ENCODE peak calls at places on chromosomes 13 and 19, in four cellular contexts. S, Y, K and F are unnamed samples.

GRCh38 chr19:39599116-39599515 is 3.2 kb upstream of the LGALS13 start:
- DNase-seq in K (no peak), Y (peak; percentile 7), S (no peak), F (no peak)

GRCh38 chr19:38527466-38528136 is 90.2 kb downstream of the MAP4K1 start:
- DNase-seq in S (no peak), Y (no peak), K (no peak), F (no peak)

GRCh38 chr13:20475927-20476691 is 49.5 kb downstream of the CRYL1 start:
- DNase-seq in Y (peak; percentile 90), S (no peak), K (no peak), F (no peak)

GRCh38 chr13:72230131-72230530 is 363.1 kb upstream of the DACH1 start:
- DNase-seq in K (no peak), S (no peak), Y (no peak), F (no peak)

GRCh38 chr19:58554494-58555368 is at the start of gene CHMP2A:
- DNase-seq in S (peak; percentile 99), Y (peak; percentile 93), K (peak; percentile 99), F (peak; percentile 100)

GRCh38 chr13:31747271-31747670 is 7.9 kb downstream of the RXFP2 start:
- DNase-seq in Y (no peak), K (no peak), S (no peak), F (no peak)

GRCh38 chr13:45728759-45729158 is 26.6 kb downstream of the CBY2 start:
- DNase-seq in K (no peak), S (no peak), Y (no peak), F (no peak)

GRCh38 chr13:34108396-34108795 is 290.4 kb downstream of the RFC3 start:
- DNase-seq in Y (no peak), K (no peak), S (no peak), F (no peak)

GRCh38 chr13:43227721-43228120 is 204.3 kb downstream of the DNAJC15 start:
- DNase-seq in S (no peak), Y (no peak), K (peak; percentile 44), F (no peak)

GRCh38 chr19:41530761-41531301 is 45.1 kb upstream of the CEACAM21 start:
- DNase-seq in Y (peak; percentile 66), K (no peak), S (no peak), F (no peak)

GRCh38 chr13:111217661-111218060 is 102.6 kb downstream of the ARHGEF7 start:
- DNase-seq in Y (no peak), S (no peak), K (no peak), F (no peak)

GRCh38 chr13:20132052-20132634 is 28.7 kb downstream of the GJA3 start:
- DNase-seq in S (no peak), Y (no peak), K (no peak), F (no peak)

GRCh38 chr19:29665826-29666633 is 769 bp downstream of the PLEKHF1 start:
- DNase-seq in Y (no peak), K (no peak), S (peak; percentile 76), F (peak; percentile 90)

DNA sequence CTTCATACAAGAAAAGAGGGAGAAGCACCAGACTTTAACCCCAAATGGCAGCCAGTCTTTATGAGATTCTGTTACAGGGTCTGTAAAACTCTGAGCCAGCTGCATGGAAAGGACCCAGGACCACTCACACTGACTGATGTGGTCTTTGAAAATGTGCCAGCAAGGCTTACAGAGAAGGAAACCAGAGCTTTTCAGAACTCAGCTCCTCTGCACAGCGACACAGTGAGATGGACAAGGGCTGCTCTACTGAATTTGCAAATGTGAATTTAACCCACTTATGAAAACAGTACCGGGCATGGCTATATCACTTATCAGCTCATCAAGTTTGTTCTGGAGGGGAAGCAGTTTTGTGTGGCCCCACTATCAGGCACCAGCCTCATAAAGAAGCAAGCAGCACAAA is 98.8 kb upstream of the SERP2 start:
- DNase-seq in S (no peak), K (no peak), Y (no peak), F (no peak)
- H3K4me3 ChIP-seq in S (peak overlapping the region; percentile 26), K (no peak overlapping the region), Y (peak overlapping the region; percentile 49), F (no peak overlapping the region)

DNA sequence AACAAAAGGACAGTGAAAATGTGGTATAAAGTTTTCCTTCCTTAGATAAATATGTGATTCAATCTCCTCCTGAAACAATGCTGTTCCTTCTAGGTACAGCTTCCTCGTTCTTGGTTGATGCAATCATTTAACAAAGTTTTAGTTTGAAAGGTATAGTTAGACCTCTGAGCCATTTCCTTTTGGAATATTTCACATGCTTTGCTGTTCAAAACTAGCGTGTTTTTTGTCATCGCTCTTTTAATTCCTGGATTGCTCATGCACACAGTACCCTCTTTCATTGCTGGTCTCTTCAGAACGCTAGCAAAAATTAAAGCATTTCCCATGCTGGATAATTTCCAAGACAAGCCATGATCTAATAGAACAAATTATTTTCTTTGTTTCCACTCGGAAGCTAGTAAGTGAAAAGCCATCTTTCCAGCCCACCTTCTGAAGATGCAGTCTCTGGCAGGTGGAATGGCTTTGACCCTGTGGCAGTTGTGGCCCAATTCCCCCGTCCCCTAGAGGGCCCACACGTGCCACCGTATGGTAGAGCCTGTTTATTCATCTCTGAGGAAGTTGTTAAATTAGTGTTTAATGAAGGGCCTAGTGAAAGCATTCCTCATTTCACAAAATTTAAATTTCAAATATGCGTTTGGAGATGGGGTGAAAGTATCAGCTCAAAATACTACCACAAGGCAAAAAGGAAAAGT is 1040.6 kb upstream of the SLC10A2 start:
- DNase-seq in S (no peak), Y (no peak), K (no peak), F (no peak)
- H3K4me3 ChIP-seq in S (no peak overlapping the region), Y (no peak overlapping the region), K (no peak overlapping the region), F (no peak overlapping the region)

GRCh38 chr19:934865-935422 is 9.1 kb downstream of the ARID3A start:
- DNase-seq in Y (no peak), K (no peak), S (peak; percentile 88), F (peak; percentile 85)

GRCh38 chr19:933553-933882 is 7.7 kb downstream of the ARID3A start:
- DNase-seq in S (no peak), Y (no peak), K (no peak), F (no peak)

GRCh38 chr19:932647-933552 is 7.1 kb downstream of the ARID3A start:
- DNase-seq in Y (peak; percentile 46), S (peak; percentile 84), K (no peak), F (peak; percentile 89)

GRCh38 chr19:936175-936546 is 10.3 kb downstream of the ARID3A start:
- DNase-seq in S (no peak), K (no peak), Y (no peak), F (no peak)

DNA sequence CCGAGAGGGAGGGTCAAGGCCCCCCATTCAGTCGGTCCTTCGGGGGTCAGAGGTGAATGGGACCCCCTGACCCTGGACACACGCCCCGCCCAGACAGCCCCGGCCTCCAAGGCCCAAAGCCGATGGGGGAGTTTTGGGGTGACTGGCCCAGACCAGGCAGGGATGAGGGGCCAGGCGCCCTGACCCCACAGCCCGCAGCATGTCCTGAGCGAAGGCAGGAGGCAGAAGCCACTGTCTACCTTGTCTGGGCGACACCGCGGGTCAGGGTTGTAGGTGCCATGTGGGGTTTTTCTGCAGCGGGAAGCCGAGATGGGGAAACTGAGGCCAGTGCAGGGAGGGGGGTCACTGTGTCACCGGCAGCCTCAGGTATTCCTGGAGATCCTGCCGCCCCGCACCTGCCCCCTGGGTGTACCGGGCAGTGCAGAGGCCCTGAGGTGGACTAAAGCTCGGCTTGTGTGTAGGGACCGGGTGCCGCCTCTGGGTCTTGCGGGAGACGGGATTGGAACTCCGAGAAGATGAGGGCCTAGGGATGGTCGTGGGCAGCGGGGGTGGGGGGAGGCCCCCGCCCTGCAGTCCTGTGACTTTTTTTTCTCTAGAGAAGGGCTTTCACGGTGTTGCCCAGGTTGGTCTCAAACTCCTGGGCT is 8.5 kb downstream of the ARID3A start:
- DNase-seq in Y (no peak), K (no peak), S (no peak), F (no peak)
- H3K4me3 ChIP-seq in Y (no peak overlapping the region), K (no peak overlapping the region), S (peak overlapping the region; percentile 29), F (no peak overlapping the region)

GRCh38 chr13:89982406-89983085 is 1364.9 kb upstream of the MIR17HG start:
- DNase-seq in Y (no peak), S (no peak), K (no peak), F (no peak)
- H3K4me3 ChIP-seq in Y (no peak overlapping the region), S (no peak overlapping the region), K (no peak overlapping the region), F (peak overlapping the region; percentile 28)

GRCh38 chr19:31223805-31224534 is 125.3 kb downstream of the TSHZ3 start:
- DNase-seq in S (no peak), K (peak; percentile 87), Y (no peak), F (no peak)
- H3K4me3 ChIP-seq in S (no peak overlapping the region), K (no peak overlapping the region), Y (no peak overlapping the region), F (no peak overlapping the region)

DNA sequence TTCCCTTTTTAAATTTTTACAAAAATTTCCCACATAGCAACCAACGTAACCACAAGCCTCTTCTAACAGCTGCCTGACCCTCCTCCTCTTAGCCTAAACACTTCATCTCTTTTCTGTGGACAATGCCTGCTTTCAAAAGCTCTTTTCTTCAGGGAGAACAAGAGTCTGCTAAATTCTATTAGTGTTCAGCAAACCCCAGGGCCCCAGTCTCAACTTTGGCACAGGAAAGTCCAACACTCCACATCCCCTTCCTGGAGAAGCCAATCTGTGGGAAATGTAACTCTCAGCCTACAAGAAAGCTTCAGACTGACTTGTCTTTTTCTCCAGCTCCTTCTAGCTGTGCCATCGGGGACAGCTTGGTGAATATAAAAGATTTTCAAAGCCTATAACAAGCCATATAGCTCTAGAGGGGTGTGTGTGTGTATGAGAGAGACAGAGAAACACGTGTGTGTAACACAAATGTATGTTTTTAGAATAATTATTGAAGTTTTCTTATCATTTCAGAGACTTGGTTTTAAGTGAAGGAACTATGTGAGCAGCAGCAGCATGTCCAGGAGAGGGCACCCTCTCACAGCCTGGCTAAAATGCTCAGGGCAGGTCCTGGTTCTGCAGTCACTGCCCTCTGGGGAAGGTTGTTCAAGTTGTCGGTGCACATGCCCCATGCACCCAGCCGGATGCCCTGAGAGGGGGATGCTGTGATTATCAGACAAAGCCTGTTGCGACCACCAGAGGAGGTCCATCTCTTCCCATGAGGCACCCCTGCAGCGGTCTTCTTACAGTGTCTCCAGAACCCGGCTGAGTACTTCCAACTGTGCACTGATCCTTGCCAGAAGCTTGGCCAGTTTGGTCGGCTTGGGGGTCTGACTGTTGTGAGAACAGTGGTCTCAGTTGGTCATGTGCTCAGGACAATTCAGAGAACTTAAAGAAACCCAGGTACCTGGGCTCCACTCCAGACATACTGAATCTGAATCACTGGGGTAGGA is 34.4 kb downstream of the CCDC70 start:
- DNase-seq in K (peak; percentile 47), Y (peak; percentile 53), S (peak; percentile 30), F (peak; percentile 71)
- H3K4me3 ChIP-seq in K (no peak overlapping the region), Y (no peak overlapping the region), S (no peak overlapping the region), F (no peak overlapping the region)